ENCODE peak calls at places on chromosomes 11 and 22, in nine cellular contexts. C, N, T, B, Z, E, H, Y and P are unnamed samples.
A peak's percentile ranks its signal among the peaks of the same experiment; 100 is the strongest.

GRCh38 chr11:19378814-19379213 is 138.1 kb upstream of the E2F8 start:
- DNase-seq in C (no peak), N (no peak), T (no peak), B (no peak), Z (no peak), E (no peak), H (no peak), Y (no peak), P (no peak)

GRCh38 chr11:10489444-10489785 is 34.4 kb downstream of the AMPD3 start:
- DNase-seq in C (no peak), N (no peak), T (no peak), B (no peak), Z (peak; percentile 80), E (no peak), H (no peak), Y (no peak), P (no peak)

GRCh38 chr22:17862646-17863181 is 88.4 kb upstream of the BID start:
- DNase-seq in C (no peak), N (no peak), T (no peak), B (no peak), Z (no peak), E (no peak), H (no peak), Y (no peak), P (no peak)

GRCh38 chr22:28375761-28376534 is 303.7 kb downstream of the TTC28 start:
- DNase-seq in C (no peak), N (no peak), T (no peak), B (no peak), Z (no peak), E (no peak), H (no peak), Y (no peak), P (no peak)

GRCh38 chr22:43281400-43281799 is 61.8 kb downstream of the SCUBE1 start:
- DNase-seq in C (no peak), N (no peak), T (no peak), B (no peak), Z (no peak), E (no peak), H (no peak), Y (no peak), P (no peak)

GRCh38 chr11:111310088-111310487 is 11.7 kb downstream of the POU2AF3 start:
- DNase-seq in C (no peak), N (no peak), T (no peak), B (no peak), Z (peak; percentile 42), E (no peak), H (no peak), Y (no peak), P (no peak)

GRCh38 chr11:26442131-26442530 is 110.2 kb downstream of the ANO3 start:
- DNase-seq in C (no peak), N (peak; percentile 32), T (no peak), B (no peak), Z (no peak), E (no peak), H (no peak), Y (no peak), P (no peak)

GRCh38 chr11:118572914-118573550 is 823 bp downstream of the ARCN1 start:
- DNase-seq in C (peak; percentile 17), N (peak; percentile 33), T (peak; percentile 22), B (peak; percentile 34), Z (no peak), E (no peak), H (no peak), Y (no peak), P (peak; percentile 9)

GRCh38 chr11:36057372-36058045 is 113.6 kb downstream of the LDLRAD3 start:
- DNase-seq in C (no peak), N (no peak), T (no peak), B (no peak), Z (no peak), E (no peak), H (no peak), Y (no peak), P (no peak)

GRCh38 chr11:107590460-107591097 is 368 bp upstream of the ELMOD1 start:
- DNase-seq in C (no peak), N (no peak), T (peak; percentile 19), B (peak; percentile 15), Z (no peak), E (no peak), H (no peak), Y (no peak), P (no peak)

GRCh38 chr22:36149464-36149863 is 11.1 kb downstream of the APOL3 start:
- DNase-seq in C (no peak), N (no peak), T (no peak), B (no peak), Z (no peak), E (no peak), H (no peak), Y (no peak), P (no peak)

GRCh38 chr11:61956191-61957027 is 6.3 kb downstream of the BEST1 start:
- DNase-seq in C (no peak), N (no peak), T (no peak), B (no peak), Z (no peak), E (no peak), H (no peak), Y (no peak), P (no peak)